ENCODE peak calls at places on chromosomes 5 and 9, in ten cellular contexts. E, N, I, L, F, C, P, U, S and Q are unnamed samples.
A peak's percentile ranks its signal among the peaks of the same experiment; 100 is the strongest.

GRCh38 chr9:115674091-115674490 is 479.5 kb upstream of the PAPPA start:
- DNase-seq in E (no peak), U (no peak), S (no peak), I (peak; percentile 42), C (no peak), N (no peak), P (no peak), L (peak; percentile 53), F (no peak), Q (no peak)

GRCh38 chr9:129177791-129178578 is at the start of gene IER5L:
- DNase-seq in S (peak; percentile 97), P (peak; percentile 95), U (peak; percentile 99), L (peak; percentile 91), I (peak; percentile 88), C (peak; percentile 93), N (peak; percentile 97), F (peak; percentile 89), E (peak; percentile 99), Q (peak; percentile 100)

GRCh38 chr5:160159991-160160826 is 41.0 kb upstream of the PWWP2A start:
- DNase-seq in C (peak; percentile 23), L (no peak), P (no peak), N (no peak), E (no peak), I (no peak), U (peak; percentile 37), F (no peak), S (no peak), Q (no peak)

GRCh38 chr5:139746691-139747582 is 48.7 kb upstream of the PSD2 start:
- DNase-seq in I (no peak), F (no peak), L (peak; percentile 57), U (peak; percentile 74), P (no peak), C (no peak), N (peak; percentile 38), S (no peak), E (peak; percentile 53), Q (no peak)

GRCh38 chr5:775960-776861 is 8.3 kb downstream of the ZDHHC11B start:
- DNase-seq in L (no peak), I (no peak), C (no peak), P (no peak), S (no peak), E (no peak), U (no peak), F (no peak), N (no peak), Q (no peak)

GRCh38 chr9:81150016-81150625 is 539.2 kb downstream of the TLE1 start:
- DNase-seq in E (no peak), P (no peak), N (no peak), F (no peak), L (no peak), U (no peak), I (no peak), S (no peak), C (no peak), Q (no peak)

GRCh38 chr9:19998823-19999455 is 210.1 kb upstream of the SLC24A2 start:
- DNase-seq in E (no peak), P (no peak), I (no peak), N (no peak), F (no peak), S (no peak), L (peak; percentile 80), U (no peak), C (no peak), Q (peak; percentile 21)

GRCh38 chr5:74441616-74442015 is 198.9 kb downstream of the ENC1 start:
- DNase-seq in U (no peak), I (no peak), P (no peak), F (no peak), E (no peak), C (no peak), S (no peak), N (peak; percentile 40), L (no peak), Q (no peak)

GRCh38 chr9:83583151-83584014 is 39.6 kb upstream of the IDNK start:
- DNase-seq in N (peak; percentile 65), P (peak; percentile 22), I (peak; percentile 37), F (peak; percentile 54), L (peak; percentile 67), C (peak; percentile 65), U (peak; percentile 76), E (peak; percentile 26), S (no peak), Q (peak; percentile 70)

GRCh38 chr5:32831630-32832029 is 120.5 kb downstream of the NPR3 start:
- DNase-seq in S (no peak), E (no peak), L (peak; percentile 52), P (no peak), C (no peak), U (no peak), N (no peak), F (no peak), I (no peak), Q (no peak)

GRCh38 chr9:15901572-15901971 is 348.7 kb downstream of the CCDC171 start:
- DNase-seq in C (no peak), U (no peak), F (no peak), I (no peak), S (no peak), E (no peak), L (no peak), P (no peak), N (no peak), Q (no peak)

GRCh38 chr5:172733179-172733973 is 37.6 kb downstream of the DUSP1 start:
- DNase-seq in S (peak; percentile 89), U (peak; percentile 88), F (peak; percentile 100), I (peak; percentile 93), E (no peak), L (peak; percentile 99), C (no peak), N (no peak), P (peak; percentile 84), Q (peak; percentile 97)

GRCh38 chr5:95113489-95113888 is 171.4 kb downstream of the MCTP1 start:
- DNase-seq in P (no peak), F (peak; percentile 81), S (no peak), U (peak; percentile 47), I (peak; percentile 70), C (no peak), L (peak; percentile 48), E (no peak), N (no peak), Q (no peak)

GRCh38 chr9:97703437-97704326 is 6.5 kb upstream of the XPA start:
- DNase-seq in C (no peak), N (peak; percentile 42), E (peak; percentile 30), L (peak; percentile 92), S (no peak), P (no peak), I (peak; percentile 93), F (peak; percentile 91), U (peak; percentile 74), Q (peak; percentile 86)

GRCh38 chr9:126421567-126422428 is 95.2 kb downstream of the MVB12B start:
- DNase-seq in P (no peak), L (no peak), I (no peak), N (no peak), C (no peak), F (no peak), S (no peak), E (no peak), U (no peak), Q (no peak)

GRCh38 chr5:178288373-178289368 is 56.1 kb upstream of the PHYKPL start:
- DNase-seq in E (no peak), N (no peak), I (no peak), L (no peak), P (no peak), C (no peak), S (peak; percentile 45), U (peak; percentile 40), F (peak; percentile 4), Q (peak; percentile 88)

GRCh38 chr5:17129093-17129492 is 88.3 kb upstream of the BASP1 start:
- DNase-seq in U (no peak), L (peak; percentile 51), F (no peak), E (no peak), I (no peak), S (no peak), C (no peak), P (no peak), N (no peak), Q (no peak)

GRCh38 chr9:22279621-22280020 is 167.0 kb upstream of the DMRTA1 start:
- DNase-seq in L (no peak), U (no peak), C (no peak), P (no peak), N (no peak), I (no peak), E (no peak), S (no peak), F (no peak), Q (no peak)

GRCh38 chr5:54753034-54753433 is 232.4 kb downstream of the ESM1 start:
- DNase-seq in P (no peak), I (peak; percentile 44), C (no peak), N (no peak), E (no peak), U (no peak), S (no peak), L (peak; percentile 59), F (peak; percentile 44), Q (no peak)

GRCh38 chr9:107932601-107933000 is 443.0 kb upstream of the KLF4 start:
- DNase-seq in E (no peak), C (no peak), U (no peak), F (no peak), L (peak; percentile 10), S (no peak), P (no peak), I (no peak), N (no peak), Q (no peak)